ENCODE peak calls at places on chromosomes 4 and X, in eight cellular contexts. One of them, this sample, is unnamed.

GRCh38 chr4:109879081-109879480 is 31.2 kb downstream of the LRIT3 start:
- DNase-seq in left ventricle myocardium inferior: no peak
- DNase-seq in neuronal stem cell: no peak
- DNase-seq in tibial artery: no peak
- DNase-seq in bronchial epithelial cell: no peak
- DNase-seq in brain microvascular endothelial cell: no peak
- DNase-seq in upper lobe of right lung: no peak
- DNase-seq in uterus: no peak
- DNase-seq in this sample: no peak

GRCh38 chrX:120462370-120462769 is 6.7 kb downstream of the LAMP2 start:
- DNase-seq in left ventricle myocardium inferior: no peak
- DNase-seq in tibial artery: no peak
- DNase-seq in upper lobe of right lung: no peak
- DNase-seq in bronchial epithelial cell: no peak
- DNase-seq in neuronal stem cell: no peak
- DNase-seq in uterus: no peak
- DNase-seq in brain microvascular endothelial cell: no peak
- DNase-seq in this sample: no peak

GRCh38 chr4:11623726-11624037 is 195.0 kb upstream of the HS3ST1 start:
- DNase-seq in upper lobe of right lung: no peak
- DNase-seq in uterus: peak
- DNase-seq in brain microvascular endothelial cell: no peak
- DNase-seq in bronchial epithelial cell: peak
- DNase-seq in neuronal stem cell: no peak
- DNase-seq in left ventricle myocardium inferior: peak
- DNase-seq in tibial artery: no peak
- DNase-seq in this sample: no peak

GRCh38 chrX:37846141-37846540 is 1.2 kb downstream of the DYNLT3 start:
- DNase-seq in tibial artery: no peak
- DNase-seq in brain microvascular endothelial cell: no peak
- DNase-seq in neuronal stem cell: no peak
- DNase-seq in left ventricle myocardium inferior: no peak
- DNase-seq in upper lobe of right lung: no peak
- DNase-seq in bronchial epithelial cell: peak
- DNase-seq in uterus: no peak
- DNase-seq in this sample: no peak

GRCh38 chr4:70838400-70838971 is 1.2 kb downstream of the GRSF1 start:
- DNase-seq in neuronal stem cell: no peak
- DNase-seq in bronchial epithelial cell: no peak
- DNase-seq in uterus: peak
- DNase-seq in brain microvascular endothelial cell: no peak
- DNase-seq in left ventricle myocardium inferior: no peak
- DNase-seq in upper lobe of right lung: no peak
- DNase-seq in tibial artery: no peak
- DNase-seq in this sample: no peak

GRCh38 chrX:154013614-154014360 is 5.9 kb downstream of the IRAK1 start:
- DNase-seq in bronchial epithelial cell: no peak
- DNase-seq in tibial artery: no peak
- DNase-seq in uterus: no peak
- DNase-seq in brain microvascular endothelial cell: no peak
- DNase-seq in neuronal stem cell: peak
- DNase-seq in left ventricle myocardium inferior: no peak
- DNase-seq in upper lobe of right lung: peak
- DNase-seq in this sample: no peak

GRCh38 chr4:12445711-12446110 is 1017.0 kb upstream of the HS3ST1 start:
- DNase-seq in brain microvascular endothelial cell: no peak
- DNase-seq in tibial artery: no peak
- DNase-seq in neuronal stem cell: no peak
- DNase-seq in bronchial epithelial cell: no peak
- DNase-seq in upper lobe of right lung: no peak
- DNase-seq in left ventricle myocardium inferior: no peak
- DNase-seq in uterus: no peak
- DNase-seq in this sample: no peak

GRCh38 chr4:94395541-94395940 is 52.9 kb upstream of the HPGDS start:
- DNase-seq in left ventricle myocardium inferior: no peak
- DNase-seq in uterus: no peak
- DNase-seq in brain microvascular endothelial cell: no peak
- DNase-seq in neuronal stem cell: no peak
- DNase-seq in upper lobe of right lung: no peak
- DNase-seq in tibial artery: no peak
- DNase-seq in bronchial epithelial cell: peak
- DNase-seq in this sample: no peak

GRCh38 chr4:99529218-99529617 is 18.4 kb downstream of the C4orf17 start:
- DNase-seq in uterus: no peak
- DNase-seq in upper lobe of right lung: no peak
- DNase-seq in bronchial epithelial cell: no peak
- DNase-seq in neuronal stem cell: no peak
- DNase-seq in brain microvascular endothelial cell: no peak
- DNase-seq in tibial artery: no peak
- DNase-seq in left ventricle myocardium inferior: no peak
- DNase-seq in this sample: no peak

GRCh38 chr4:127012549-127012948 is 620.2 kb upstream of the INTU start:
- DNase-seq in neuronal stem cell: no peak
- DNase-seq in brain microvascular endothelial cell: no peak
- DNase-seq in left ventricle myocardium inferior: no peak
- DNase-seq in upper lobe of right lung: no peak
- DNase-seq in bronchial epithelial cell: peak
- DNase-seq in uterus: no peak
- DNase-seq in tibial artery: no peak
- DNase-seq in this sample: no peak

GRCh38 chr4:15003891-15004700 is 1.8 kb downstream of the CPEB2 start:
- DNase-seq in uterus: peak
- DNase-seq in bronchial epithelial cell: peak
- DNase-seq in upper lobe of right lung: peak
- DNase-seq in brain microvascular endothelial cell: no peak
- DNase-seq in neuronal stem cell: peak
- DNase-seq in left ventricle myocardium inferior: peak
- DNase-seq in tibial artery: peak
- DNase-seq in this sample: peak

GRCh38 chr4:3369781-3370660 is 71.7 kb upstream of the HGFAC start:
- DNase-seq in uterus: peak
- DNase-seq in bronchial epithelial cell: peak
- DNase-seq in brain microvascular endothelial cell: peak
- DNase-seq in neuronal stem cell: peak
- DNase-seq in tibial artery: no peak
- DNase-seq in left ventricle myocardium inferior: peak
- DNase-seq in upper lobe of right lung: no peak
- DNase-seq in this sample: no peak

GRCh38 chr4:112876316-112876715 is 173.1 kb upstream of the ANK2 start:
- DNase-seq in bronchial epithelial cell: no peak
- DNase-seq in neuronal stem cell: no peak
- DNase-seq in brain microvascular endothelial cell: no peak
- DNase-seq in left ventricle myocardium inferior: no peak
- DNase-seq in upper lobe of right lung: no peak
- DNase-seq in tibial artery: no peak
- DNase-seq in uterus: no peak
- DNase-seq in this sample: no peak

GRCh38 chr4:20839957-20840356 is 139.7 kb downstream of the PACRGL start:
- DNase-seq in brain microvascular endothelial cell: peak
- DNase-seq in uterus: no peak
- DNase-seq in left ventricle myocardium inferior: no peak
- DNase-seq in bronchial epithelial cell: peak
- DNase-seq in upper lobe of right lung: no peak
- DNase-seq in tibial artery: no peak
- DNase-seq in neuronal stem cell: no peak
- DNase-seq in this sample: no peak

GRCh38 chr4:98659741-98660507 is 1.5 kb upstream of the TSPAN5 start:
- DNase-seq in uterus: no peak
- DNase-seq in left ventricle myocardium inferior: no peak
- DNase-seq in bronchial epithelial cell: peak
- DNase-seq in neuronal stem cell: no peak
- DNase-seq in upper lobe of right lung: no peak
- DNase-seq in brain microvascular endothelial cell: no peak
- DNase-seq in tibial artery: no peak
- DNase-seq in this sample: no peak

GRCh38 chr4:154406022-154406835 is 85.4 kb downstream of the DCHS2 start:
- DNase-seq in tibial artery: no peak
- DNase-seq in bronchial epithelial cell: no peak
- DNase-seq in neuronal stem cell: no peak
- DNase-seq in left ventricle myocardium inferior: no peak
- DNase-seq in uterus: no peak
- DNase-seq in brain microvascular endothelial cell: no peak
- DNase-seq in upper lobe of right lung: no peak
- DNase-seq in this sample: no peak

GRCh38 chr4:3836802-3837601 is 70.8 kb downstream of the ADRA2C start:
- DNase-seq in uterus: no peak
- DNase-seq in bronchial epithelial cell: no peak
- DNase-seq in neuronal stem cell: peak
- DNase-seq in left ventricle myocardium inferior: no peak
- DNase-seq in brain microvascular endothelial cell: no peak
- DNase-seq in upper lobe of right lung: no peak
- DNase-seq in tibial artery: no peak
- DNase-seq in this sample: no peak

GRCh38 chr4:160038560-160038959 is 935.7 kb downstream of the RAPGEF2 start:
- DNase-seq in neuronal stem cell: no peak
- DNase-seq in brain microvascular endothelial cell: no peak
- DNase-seq in bronchial epithelial cell: peak
- DNase-seq in uterus: no peak
- DNase-seq in left ventricle myocardium inferior: no peak
- DNase-seq in tibial artery: no peak
- DNase-seq in upper lobe of right lung: no peak
- DNase-seq in this sample: no peak

GRCh38 chr4:56217383-56217890 is 169.9 kb downstream of the AASDH start:
- DNase-seq in uterus: no peak
- DNase-seq in upper lobe of right lung: no peak
- DNase-seq in neuronal stem cell: no peak
- DNase-seq in brain microvascular endothelial cell: no peak
- DNase-seq in bronchial epithelial cell: no peak
- DNase-seq in left ventricle myocardium inferior: no peak
- DNase-seq in tibial artery: no peak
- DNase-seq in this sample: no peak
- H3K4me3 ChIP-seq in uterus: no peak
- H3K4me3 ChIP-seq in upper lobe of right lung: no peak
- H3K4me3 ChIP-seq in neuronal stem cell: no peak
- H3K4me3 ChIP-seq in brain microvascular endothelial cell: no peak
- H3K4me3 ChIP-seq in bronchial epithelial cell: no peak
- H3K4me3 ChIP-seq in left ventricle myocardium inferior: no peak
- H3K4me3 ChIP-seq in tibial artery: no peak
- H3K4me3 ChIP-seq in this sample: no peak

DNA sequence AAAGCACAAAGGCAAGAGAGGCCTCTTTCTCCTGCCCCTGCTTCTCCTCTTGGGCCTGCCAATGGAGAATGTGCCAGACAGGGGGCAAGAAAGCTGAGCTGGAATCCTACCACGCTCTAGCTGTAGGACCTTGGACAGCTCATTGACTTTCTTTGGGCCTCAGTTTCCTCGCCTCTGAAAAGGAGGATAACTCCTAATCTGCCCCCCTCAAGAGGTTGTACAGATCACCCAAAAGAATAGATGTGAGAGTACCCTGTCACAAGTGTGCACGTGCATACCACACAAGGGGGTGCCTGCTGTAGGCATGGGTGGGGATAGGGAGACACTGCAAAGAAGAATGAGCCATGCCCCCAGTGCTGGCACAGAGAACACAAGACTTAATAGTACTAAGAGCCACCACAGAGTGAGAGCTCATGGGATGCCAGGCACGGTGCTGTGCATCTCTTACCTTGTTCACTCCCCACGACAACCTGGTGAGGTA is 2.3 kb downstream of the SASH3 start:
- DNase-seq in left ventricle myocardium inferior: no peak
- DNase-seq in brain microvascular endothelial cell: no peak
- DNase-seq in upper lobe of right lung: no peak
- DNase-seq in neuronal stem cell: no peak
- DNase-seq in bronchial epithelial cell: no peak
- DNase-seq in uterus: no peak
- DNase-seq in tibial artery: no peak
- DNase-seq in this sample: no peak
- H3K4me3 ChIP-seq in left ventricle myocardium inferior: no peak
- H3K4me3 ChIP-seq in brain microvascular endothelial cell: no peak
- H3K4me3 ChIP-seq in upper lobe of right lung: peak
- H3K4me3 ChIP-seq in neuronal stem cell: no peak
- H3K4me3 ChIP-seq in bronchial epithelial cell: no peak
- H3K4me3 ChIP-seq in uterus: no peak
- H3K4me3 ChIP-seq in tibial artery: no peak
- H3K4me3 ChIP-seq in this sample: no peak

GRCh38 chr4:151911970-151912369 is 151.2 kb upstream of the GATB start:
- DNase-seq in tibial artery: no peak
- DNase-seq in upper lobe of right lung: no peak
- DNase-seq in brain microvascular endothelial cell: no peak
- DNase-seq in uterus: no peak
- DNase-seq in bronchial epithelial cell: no peak
- DNase-seq in neuronal stem cell: no peak
- DNase-seq in left ventricle myocardium inferior: no peak
- DNase-seq in this sample: no peak

GRCh38 chr4:151908734-151909497 is 148.1 kb upstream of the GATB start:
- DNase-seq in bronchial epithelial cell: no peak
- DNase-seq in brain microvascular endothelial cell: no peak
- DNase-seq in tibial artery: no peak
- DNase-seq in uterus: no peak
- DNase-seq in neuronal stem cell: no peak
- DNase-seq in upper lobe of right lung: no peak
- DNase-seq in left ventricle myocardium inferior: no peak
- DNase-seq in this sample: no peak

GRCh38 chr4:151917145-151917775 is 156.5 kb upstream of the GATB start:
- DNase-seq in brain microvascular endothelial cell: peak
- DNase-seq in bronchial epithelial cell: no peak
- DNase-seq in upper lobe of right lung: no peak
- DNase-seq in left ventricle myocardium inferior: no peak
- DNase-seq in uterus: no peak
- DNase-seq in tibial artery: no peak
- DNase-seq in neuronal stem cell: peak
- DNase-seq in this sample: no peak

GRCh38 chr4:151912626-151913025 is 151.8 kb upstream of the GATB start:
- DNase-seq in upper lobe of right lung: no peak
- DNase-seq in tibial artery: no peak
- DNase-seq in bronchial epithelial cell: no peak
- DNase-seq in brain microvascular endothelial cell: no peak
- DNase-seq in neuronal stem cell: no peak
- DNase-seq in left ventricle myocardium inferior: no peak
- DNase-seq in uterus: no peak
- DNase-seq in this sample: no peak
- H3K4me3 ChIP-seq in upper lobe of right lung: no peak
- H3K4me3 ChIP-seq in tibial artery: no peak
- H3K4me3 ChIP-seq in bronchial epithelial cell: no peak
- H3K4me3 ChIP-seq in brain microvascular endothelial cell: no peak
- H3K4me3 ChIP-seq in neuronal stem cell: no peak
- H3K4me3 ChIP-seq in left ventricle myocardium inferior: no peak
- H3K4me3 ChIP-seq in uterus: no peak
- H3K4me3 ChIP-seq in this sample: no peak

DNA sequence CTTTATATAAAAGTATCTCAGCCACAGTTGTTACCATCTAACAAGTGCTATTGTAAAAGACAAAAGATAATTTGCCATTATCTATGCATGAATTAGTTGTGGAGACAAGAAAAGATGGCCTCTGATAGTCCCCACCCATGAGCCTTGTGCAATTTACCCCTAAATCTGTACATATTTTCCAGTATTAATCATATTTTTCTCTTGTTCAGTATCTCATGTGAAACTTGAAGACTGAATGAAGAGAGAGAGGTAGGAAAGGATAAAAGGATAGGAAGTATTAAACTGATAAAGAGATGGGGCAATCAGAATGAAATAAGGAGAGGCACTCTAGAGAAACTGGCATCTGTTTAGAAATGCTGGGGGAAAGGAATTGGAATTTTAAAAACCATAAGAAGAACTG is 3.7 kb downstream of the MYOZ2 start:
- DNase-seq in left ventricle myocardium inferior: no peak
- DNase-seq in upper lobe of right lung: no peak
- DNase-seq in tibial artery: no peak
- DNase-seq in bronchial epithelial cell: peak
- DNase-seq in uterus: no peak
- DNase-seq in neuronal stem cell: no peak
- DNase-seq in brain microvascular endothelial cell: no peak
- DNase-seq in this sample: no peak
- H3K4me3 ChIP-seq in left ventricle myocardium inferior: peak
- H3K4me3 ChIP-seq in upper lobe of right lung: no peak
- H3K4me3 ChIP-seq in tibial artery: no peak
- H3K4me3 ChIP-seq in bronchial epithelial cell: no peak
- H3K4me3 ChIP-seq in uterus: no peak
- H3K4me3 ChIP-seq in neuronal stem cell: no peak
- H3K4me3 ChIP-seq in brain microvascular endothelial cell: no peak
- H3K4me3 ChIP-seq in this sample: no peak

This sample was measured in RWPE2.